ENCODE peak calls at places on chromosomes 11 and 22, in four cellular contexts. J, W, F and E are unnamed samples.

GRCh38 chr11:112537846-112538330 is 277.2 kb upstream of the PLET1 start:
- DNase-seq in F (no peak), W (no peak), J (no peak), E (no peak)

GRCh38 chr22:49701380-49702067 is 126.1 kb downstream of the BRD1 start:
- DNase-seq in F (no peak), J (no peak), W (no peak), E (no peak)

GRCh38 chr11:46446343-46446751 is 54.8 kb upstream of the CHRM4 start:
- DNase-seq in F (peak), W (no peak), J (no peak), E (no peak)

GRCh38 chr22:31579835-31580242 is 82.2 kb downstream of the PISD start:
- DNase-seq in J (no peak), F (peak), W (no peak), E (peak)

GRCh38 chr11:4697583-4697982 is at the start of gene OR51E2:
- DNase-seq in F (peak), W (no peak), J (no peak), E (no peak)

GRCh38 chr11:58259983-58260382 is 8.1 kb downstream of the OR10W1 start:
- DNase-seq in F (no peak), W (no peak), J (no peak), E (no peak)

GRCh38 chr11:64331569-64332371 is 8.2 kb upstream of the CCDC88B start:
- DNase-seq in W (no peak), F (no peak), J (peak), E (no peak)

GRCh38 chr11:132846080-132846479 is 686.2 kb downstream of the OPCML start:
- DNase-seq in W (no peak), J (no peak), F (no peak), E (no peak)

GRCh38 chr22:22076937-22077703 is 94.5 kb upstream of the TOP3B start:
- DNase-seq in F (no peak), W (no peak), J (no peak), E (no peak)

GRCh38 chr11:10930224-10930960 is 72.5 kb upstream of the ZBED5 start:
- DNase-seq in F (no peak), J (no peak), W (no peak), E (no peak)

GRCh38 chr22:19497245-19497644 is 17.5 kb downstream of the CDC45 start:
- DNase-seq in F (peak), J (no peak), W (no peak), E (no peak)

GRCh38 chr11:73839123-73839457 is 37.6 kb downstream of the COA4 start:
- DNase-seq in F (no peak), J (no peak), W (no peak), E (no peak)